ENCODE peak calls at places on chromosomes 2 and 18, in nine cellular contexts. O, B, M, V, S, P, Z, C and R are unnamed samples.

GRCh38 chr2:217331577-217332139 is 471.8 kb upstream of the TNP1 start:
- DNase-seq in O (no peak), S (no peak), C (no peak), P (peak; percentile 71), V (no peak), B (no peak), M (peak; percentile 75), Z (no peak), R (no peak)

GRCh38 chr2:163775304-163775703 is 39.5 kb upstream of the FIGN start:
- DNase-seq in M (no peak), Z (no peak), C (no peak), B (no peak), S (no peak), P (peak; percentile 5), V (no peak), O (no peak), R (no peak)

GRCh38 chr2:185835974-185836373 is 97.4 kb downstream of the FSIP2 start:
- DNase-seq in C (no peak), Z (no peak), V (no peak), M (no peak), B (no peak), S (peak; percentile 1), O (no peak), P (no peak), R (no peak)

GRCh38 chr2:165847001-165847400 is 53.0 kb upstream of the GALNT3 start:
- DNase-seq in S (peak; percentile 4), O (no peak), C (no peak), V (no peak), M (no peak), Z (no peak), P (no peak), B (no peak), R (no peak)

GRCh38 chr2:20456049-20456665 is 9.3 kb downstream of the RHOB start:
- DNase-seq in Z (no peak), P (no peak), S (no peak), V (no peak), B (no peak), M (no peak), O (no peak), C (no peak), R (no peak)

GRCh38 chr2:102186676-102187190 is at the start of gene IL1RL2:
- DNase-seq in S (no peak), C (no peak), Z (no peak), M (no peak), O (no peak), P (peak; percentile 58), V (no peak), B (no peak), R (peak; percentile 77)

GRCh38 chr2:71385008-71385407 is 53.4 kb downstream of the ZNF638 start:
- DNase-seq in C (no peak), V (no peak), S (no peak), M (no peak), P (peak; percentile 70), Z (no peak), O (no peak), B (no peak), R (no peak)

GRCh38 chr2:150371066-150371812 is 116.2 kb downstream of the RND3 start:
- DNase-seq in C (no peak), S (no peak), O (no peak), V (no peak), B (no peak), P (no peak), M (no peak), Z (no peak), R (no peak)

GRCh38 chr2:108920686-108921085 is 68.3 kb downstream of the EDAR start:
- DNase-seq in B (no peak), Z (no peak), C (no peak), M (no peak), P (no peak), O (no peak), V (no peak), S (no peak), R (peak; percentile 57)

GRCh38 chr2:41886757-41887156 is 161.1 kb upstream of the PKDCC start:
- DNase-seq in S (no peak), P (peak; percentile 75), Z (no peak), C (no peak), V (no peak), M (no peak), B (no peak), O (no peak), R (no peak)

GRCh38 chr2:237337586-237337985 is 76.4 kb downstream of the COL6A3 start:
- DNase-seq in C (no peak), V (no peak), B (no peak), O (no peak), M (no peak), S (no peak), Z (no peak), P (no peak), R (no peak)

GRCh38 chr2:231482806-231483391 is 18.6 kb upstream of the NCL start:
- DNase-seq in V (peak; percentile 67), Z (peak; percentile 38), P (peak; percentile 71), O (peak; percentile 21), S (peak; percentile 60), B (peak; percentile 55), C (peak; percentile 67), M (no peak), R (peak; percentile 91)

GRCh38 chr18:49697757-49698595 is 115.4 kb downstream of the ACAA2 start:
- DNase-seq in S (no peak), C (no peak), M (peak; percentile 23), P (peak; percentile 46), O (no peak), Z (no peak), V (no peak), B (no peak), R (no peak)

GRCh38 chr2:145851730-145852129 is 1331.8 kb upstream of the ZEB2 start:
- DNase-seq in M (no peak), O (no peak), S (no peak), Z (no peak), B (no peak), C (no peak), P (peak; percentile 27), V (no peak), R (no peak)

GRCh38 chr2:240197439-240198139 is 57.1 kb upstream of the OTOS start:
- DNase-seq in C (no peak), B (no peak), V (no peak), Z (no peak), M (no peak), S (no peak), O (no peak), P (no peak), R (no peak)